ENCODE peak calls at places on chromosomes 4 and X, in seven cellular contexts. M, U, F, Y, V, W and C are unnamed samples.

GRCh38 chr4:185542626-185543336 is 7.5 kb upstream of the PDLIM3 start:
- DNase-seq in Y (no peak), U (no peak), F (no peak), W (no peak), V (no peak), M (no peak), C (no peak)

GRCh38 chr4:28254003-28254402 is 1393.4 kb downstream of the STIM2 start:
- DNase-seq in V (no peak), F (no peak), M (no peak), W (no peak), Y (no peak), U (no peak), C (peak)

GRCh38 chr4:2545321-2546013 is 9.0 kb downstream of the FAM193A start:
- DNase-seq in F (no peak), V (no peak), W (no peak), Y (no peak), M (no peak), U (no peak), C (no peak)

GRCh38 chrX:24023972-24024664 is 2.9 kb downstream of the KLHL15 start:
- DNase-seq in W (no peak), F (no peak), U (no peak), M (no peak), Y (no peak), V (no peak), C (no peak)

GRCh38 chr4:16236402-16237023 is 10.2 kb upstream of the TAPT1 start:
- DNase-seq in W (no peak), V (no peak), Y (no peak), U (no peak), F (no peak), M (no peak), C (no peak)

GRCh38 chr4:146521543-146522097 is at the start of gene SLC10A7:
- DNase-seq in M (peak), W (peak), U (peak), Y (peak), F (peak), V (peak), C (peak)

GRCh38 chr4:118973295-118973694 is 84.6 kb downstream of the SYNPO2 start:
- DNase-seq in M (no peak), V (no peak), F (no peak), Y (no peak), W (no peak), U (no peak), C (no peak)

GRCh38 chrX:43450355-43450754 is 205.7 kb upstream of the MAOA start:
- DNase-seq in V (no peak), Y (no peak), U (no peak), F (no peak), W (no peak), M (no peak), C (no peak)

GRCh38 chrX:133969191-133969590 is 16.2 kb downstream of the GPC3 start:
- DNase-seq in M (no peak), V (no peak), U (no peak), W (no peak), F (no peak), Y (no peak), C (no peak)

GRCh38 chr4:112127736-112128322 is 17.4 kb upstream of the FAM241A start:
- DNase-seq in U (no peak), Y (no peak), W (no peak), V (no peak), F (no peak), M (no peak), C (no peak)

GRCh38 chr4:169283114-169283509 is 12.4 kb upstream of the SH3RF1 start:
- DNase-seq in U (no peak), F (no peak), V (no peak), W (no peak), Y (no peak), M (no peak), C (no peak)

GRCh38 chr4:31199644-31200043 is 479.5 kb downstream of the PCDH7 start:
- DNase-seq in V (no peak), Y (no peak), F (no peak), M (no peak), U (no peak), W (no peak), C (no peak)

DNA sequence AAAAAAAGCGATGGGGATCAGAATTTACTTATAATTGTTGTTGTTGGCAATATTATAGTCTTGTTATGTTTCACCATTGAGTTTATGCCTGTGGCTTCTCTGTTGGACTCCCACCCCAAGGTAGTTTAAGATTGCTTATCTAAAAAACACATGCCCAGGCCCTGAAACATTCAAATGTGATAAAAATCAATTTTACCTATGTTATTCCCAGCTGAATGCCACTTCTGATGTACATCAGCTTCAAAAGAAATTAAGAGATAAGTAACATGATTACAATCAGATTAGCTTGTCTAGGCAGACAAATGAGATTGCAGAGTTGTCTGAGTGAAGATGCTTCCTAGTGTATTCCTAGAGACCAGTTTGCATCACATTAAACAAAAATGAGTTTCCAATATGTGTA is 484.7 kb downstream of the PCDH7 start:
- DNase-seq in M (no peak), U (no peak), V (no peak), F (no peak), Y (no peak), W (no peak), C (no peak)
- TF ChIP-seq SP1 in M (no peak), U (no peak), V (no peak), F (no peak), Y (no peak), W (no peak), C (no peak)

DNA sequence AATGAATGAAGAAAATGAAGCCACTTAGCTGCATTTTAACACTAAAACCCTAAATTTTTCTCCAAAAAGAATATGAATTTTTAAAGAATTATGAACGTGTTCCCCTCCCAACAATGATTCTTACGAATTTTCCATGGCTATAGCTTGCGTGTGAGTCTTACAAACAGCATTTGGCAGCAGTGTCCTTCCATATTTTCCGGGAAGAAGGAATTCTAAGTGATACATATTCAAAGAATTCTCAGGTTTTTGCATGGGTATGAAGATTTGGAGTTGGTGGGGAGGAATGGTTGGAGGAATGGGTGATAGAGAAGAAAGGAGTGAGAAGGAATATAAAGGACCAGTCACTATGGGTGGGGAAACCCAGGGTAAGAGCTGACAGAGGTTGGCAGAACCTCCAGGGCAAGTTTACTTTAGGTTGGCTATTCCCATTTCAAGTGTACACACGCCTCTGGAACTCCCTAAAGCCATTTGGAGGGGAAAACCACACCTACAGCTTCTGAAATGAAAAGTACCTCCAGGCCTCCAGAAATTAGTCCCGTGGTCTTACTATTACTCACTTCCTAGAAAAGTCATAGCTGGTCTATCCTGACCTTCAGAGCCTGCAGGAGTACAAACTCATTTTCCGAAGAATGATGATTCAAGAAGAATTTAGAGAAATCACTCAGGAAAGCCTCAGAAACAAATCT is 420.8 kb upstream of the DIPK2B start:
- DNase-seq in W (no peak), V (no peak), M (no peak), U (no peak), Y (no peak), F (no peak), C (no peak)
- TF ChIP-seq SP1 in W (no peak), V (no peak), M (no peak), U (no peak), Y (no peak), F (no peak), C (no peak)

GRCh38 chrX:150405006-150405405 is 41.9 kb downstream of the MAMLD1 start:
- DNase-seq in W (no peak), Y (no peak), F (no peak), V (no peak), U (no peak), M (no peak), C (no peak)
- TF ChIP-seq SP1 in W (no peak), Y (no peak), F (no peak), V (no peak), U (no peak), M (no peak), C (no peak)

GRCh38 chr4:123449362-123449761 is 52.8 kb downstream of the SPRY1 start:
- DNase-seq in F (no peak), W (no peak), M (no peak), V (no peak), U (no peak), Y (no peak), C (no peak)

GRCh38 chr4:123446791-123447474 is 50.3 kb downstream of the SPRY1 start:
- DNase-seq in Y (no peak), F (no peak), M (no peak), V (peak), U (no peak), W (no peak), C (no peak)

GRCh38 chr4:123444298-123444731 is 47.7 kb downstream of the SPRY1 start:
- DNase-seq in M (peak), U (peak), F (peak), W (peak), V (peak), Y (no peak), C (peak)

GRCh38 chr4:123438031-123438430 is 41.4 kb downstream of the SPRY1 start:
- DNase-seq in M (no peak), W (no peak), Y (no peak), U (no peak), V (no peak), F (no peak), C (no peak)

GRCh38 chr4:123443401-123444297 is 47.1 kb downstream of the SPRY1 start:
- DNase-seq in V (no peak), Y (no peak), M (no peak), U (no peak), F (no peak), W (peak), C (no peak)
- TF ChIP-seq SP1 in V (no peak), Y (no peak), M (no peak), U (no peak), F (no peak), W (no peak), C (no peak)

GRCh38 chr4:7625073-7625472 is 190.3 kb upstream of the PSAPL1 start:
- DNase-seq in Y (no peak), W (no peak), F (no peak), V (no peak), U (no peak), M (no peak), C (no peak)

GRCh38 chr4:7621252-7621651 is 186.5 kb upstream of the PSAPL1 start:
- DNase-seq in V (no peak), Y (no peak), W (no peak), M (no peak), U (no peak), F (no peak), C (no peak)

GRCh38 chr4:7622371-7622770 is 187.6 kb upstream of the PSAPL1 start:
- DNase-seq in U (no peak), F (no peak), W (no peak), M (no peak), Y (no peak), V (no peak), C (no peak)

GRCh38 chr4:7624361-7624760 is 189.6 kb upstream of the PSAPL1 start:
- DNase-seq in W (no peak), U (no peak), F (no peak), M (no peak), Y (no peak), V (no peak), C (no peak)

DNA sequence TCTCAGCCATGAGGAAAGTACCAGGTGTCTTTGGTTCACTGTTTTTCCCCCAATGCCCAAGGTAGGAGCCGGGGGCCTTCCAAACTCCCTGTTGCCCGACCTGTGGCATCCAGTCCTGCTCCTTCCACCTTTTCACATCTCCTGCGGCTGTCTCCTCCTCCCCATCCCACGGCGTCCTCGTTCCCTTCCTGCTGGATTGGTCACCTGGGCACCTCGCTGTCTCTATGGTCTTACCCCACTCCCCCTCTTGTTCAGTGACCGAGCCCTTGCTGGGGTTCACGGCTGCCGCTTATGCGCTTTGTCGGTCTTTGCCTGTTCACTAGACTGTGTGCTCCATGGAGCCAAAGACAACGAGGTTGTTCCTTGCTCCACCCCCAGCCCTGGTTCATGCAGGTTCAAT is 188.7 kb upstream of the PSAPL1 start:
- DNase-seq in W (no peak), Y (no peak), U (no peak), F (no peak), V (no peak), M (no peak), C (no peak)
- TF ChIP-seq SP1 in W (no peak), Y (no peak), U (no peak), F (no peak), V (no peak), M (no peak), C (no peak)

DNA sequence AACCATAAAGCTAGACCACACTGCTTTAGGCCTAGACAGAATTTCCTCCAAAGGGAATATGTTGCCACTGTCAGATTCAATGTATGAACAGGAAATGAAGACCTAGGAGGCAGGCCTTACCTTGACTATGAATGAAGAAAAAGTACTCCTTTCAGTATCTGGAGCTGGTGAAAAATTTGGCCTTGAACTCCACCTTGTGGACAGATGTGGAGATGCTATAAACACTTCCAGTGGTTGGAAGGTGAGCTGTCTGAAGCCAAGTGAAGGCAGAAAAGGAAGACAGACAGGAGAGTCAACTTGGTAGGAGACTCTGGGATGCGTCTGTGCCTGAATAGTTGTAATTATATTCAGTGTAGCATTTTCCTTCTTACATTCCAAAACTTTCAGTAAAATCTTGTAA is 17.2 kb downstream of the SPIN3 start:
- DNase-seq in V (peak), M (peak), F (no peak), U (peak), W (peak), Y (peak), C (peak)
- TF ChIP-seq SP1 in V (no peak), M (no peak), F (no peak), U (no peak), W (no peak), Y (no peak), C (no peak)

GRCh38 chr4:150411527-150411926 is 170.4 kb upstream of the MAB21L2 start:
- DNase-seq in W (no peak), M (no peak), V (no peak), U (no peak), Y (no peak), F (no peak), C (no peak)
- TF ChIP-seq SP1 in W (no peak), M (no peak), V (no peak), U (no peak), Y (no peak), F (no peak), C (no peak)

DNA sequence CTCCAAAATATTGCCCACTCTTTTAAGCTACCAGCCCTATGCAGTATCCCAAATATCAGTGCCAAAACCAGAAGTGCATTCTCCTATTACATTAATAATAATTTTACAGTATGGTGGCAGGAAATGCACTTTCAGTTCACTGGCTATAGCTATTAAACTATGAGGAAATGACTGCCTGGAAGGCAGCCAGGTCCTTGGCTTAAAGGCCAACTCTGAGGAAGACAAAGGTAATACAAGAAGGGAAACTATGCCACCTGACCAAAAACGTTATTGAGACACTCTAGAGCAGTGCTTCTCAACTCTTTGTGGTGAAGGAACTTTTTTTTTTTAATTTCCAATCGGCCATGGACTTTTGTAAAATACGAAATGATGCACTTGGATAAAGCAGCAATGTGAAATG is 133.6 kb upstream of the VAMP7 start:
- DNase-seq in V (no peak), F (no peak), M (no peak), W (no peak), Y (no peak), U (no peak), C (no peak)
- TF ChIP-seq SP1 in V (no peak), F (no peak), M (no peak), W (no peak), Y (no peak), U (no peak), C (no peak)